ENCODE peak calls at places on chromosomes 11 and 22, in six cellular contexts. R, T, N, A, Y and C are unnamed samples.

GRCh38 chr11:18065572-18065971 is 19.5 kb upstream of the TPH1 start:
- DNase-seq in N (no peak), R (no peak), A (no peak), T (no peak), Y (peak; percentile 18), C (no peak)

GRCh38 chr22:48362736-48363404 is 1464.8 kb downstream of the BRD1 start:
- DNase-seq in T (no peak), N (no peak), Y (no peak), R (no peak), A (no peak), C (peak; percentile 67)

GRCh38 chr22:45537734-45538181 is 35.1 kb downstream of the FBLN1 start:
- DNase-seq in N (no peak), R (peak; percentile 78), A (no peak), Y (peak; percentile 94), T (peak; percentile 27), C (peak; percentile 97)

GRCh38 chr22:29290061-29290460 is 16.4 kb upstream of the GAS2L1 start:
- DNase-seq in T (no peak), A (no peak), N (no peak), Y (no peak), R (no peak), C (no peak)

GRCh38 chr11:79076526-79077115 is 364.2 kb downstream of the TENM4 start:
- DNase-seq in R (no peak), T (peak; percentile 37), A (no peak), Y (no peak), N (no peak), C (no peak)

GRCh38 chr11:67449116-67449844 is 3.2 kb downstream of the GPR152 start:
- DNase-seq in A (no peak), T (no peak), N (no peak), Y (no peak), R (no peak), C (no peak)

GRCh38 chr11:117058761-117059233 is 39.4 kb downstream of the SIK3 start:
- DNase-seq in N (peak; percentile 91), A (no peak), Y (no peak), R (peak; percentile 41), T (no peak), C (no peak)

GRCh38 chr22:29269731-29270474 is 1.8 kb downstream of the EWSR1 start:
- DNase-seq in R (no peak), Y (no peak), T (no peak), N (no peak), A (no peak), C (peak; percentile 40)

GRCh38 chr22:27798526-27799333 is 2.8 kb downstream of the MN1 start:
- DNase-seq in R (no peak), A (no peak), N (no peak), Y (no peak), T (no peak), C (no peak)

GRCh38 chr11:12235549-12235944 is 125.2 kb downstream of the MICAL2 start:
- DNase-seq in R (no peak), Y (no peak), T (peak; percentile 46), A (no peak), N (no peak), C (no peak)

GRCh38 chr11:129620705-129621104 is 194.9 kb upstream of the TMEM45B start:
- DNase-seq in Y (peak; percentile 57), R (no peak), N (no peak), T (no peak), A (no peak), C (no peak)

GRCh38 chr22:20128902-20129746 is 2.5 kb upstream of the ZDHHC8 start:
- DNase-seq in R (peak; percentile 33), N (no peak), Y (no peak), A (peak; percentile 58), T (peak; percentile 57), C (no peak)
- TF ChIP-seq CTCF in R (peak; percentile 73), N (peak; percentile 54), Y (peak; percentile 14), A (peak; percentile 56), T (peak; percentile 25), C (peak; percentile 36)

GRCh38 chr11:59615637-59616395 is at the start of gene OSBP:
- DNase-seq in T (peak; percentile 100), R (peak; percentile 100), Y (peak; percentile 100), N (peak; percentile 100), A (peak; percentile 100), C (peak; percentile 99)

GRCh38 chr11:59614277-59615131 is 1.1 kb downstream of the OSBP start:
- DNase-seq in Y (peak; percentile 4), N (no peak), T (peak; percentile 19), A (peak; percentile 31), R (no peak), C (no peak)

GRCh38 chr11:59616396-59616982 is 915 bp upstream of the OSBP start:
- DNase-seq in Y (no peak), A (no peak), T (no peak), R (no peak), N (no peak), C (peak; percentile 70)

GRCh38 chr11:59617876-59618275 is 2.3 kb upstream of the OSBP start:
- DNase-seq in R (no peak), N (no peak), Y (no peak), A (no peak), T (no peak), C (no peak)

GRCh38 chr11:59615132-59615636 is 390 bp downstream of the OSBP start:
- DNase-seq in Y (peak; percentile 61), A (peak; percentile 51), R (no peak), N (no peak), T (peak; percentile 69), C (no peak)
- TF ChIP-seq CTCF in Y (no peak), A (no peak), R (no peak), N (no peak), T (no peak), C (no peak)

GRCh38 chr22:36184433-36185035 is 17.1 kb downstream of the APOL4 start:
- DNase-seq in A (no peak), N (no peak), Y (no peak), T (no peak), R (no peak), C (no peak)

GRCh38 chr22:36182056-36182455 is 19.6 kb downstream of the APOL4 start:
- DNase-seq in N (no peak), Y (no peak), R (no peak), A (no peak), T (no peak), C (no peak)

GRCh38 chr22:36182871-36183270 is 18.7 kb downstream of the APOL4 start:
- DNase-seq in N (no peak), T (no peak), Y (no peak), R (no peak), A (no peak), C (no peak)

GRCh38 chr22:36183446-36183845 is 18.2 kb downstream of the APOL4 start:
- DNase-seq in T (no peak), R (no peak), Y (no peak), A (no peak), N (no peak), C (no peak)

DNA sequence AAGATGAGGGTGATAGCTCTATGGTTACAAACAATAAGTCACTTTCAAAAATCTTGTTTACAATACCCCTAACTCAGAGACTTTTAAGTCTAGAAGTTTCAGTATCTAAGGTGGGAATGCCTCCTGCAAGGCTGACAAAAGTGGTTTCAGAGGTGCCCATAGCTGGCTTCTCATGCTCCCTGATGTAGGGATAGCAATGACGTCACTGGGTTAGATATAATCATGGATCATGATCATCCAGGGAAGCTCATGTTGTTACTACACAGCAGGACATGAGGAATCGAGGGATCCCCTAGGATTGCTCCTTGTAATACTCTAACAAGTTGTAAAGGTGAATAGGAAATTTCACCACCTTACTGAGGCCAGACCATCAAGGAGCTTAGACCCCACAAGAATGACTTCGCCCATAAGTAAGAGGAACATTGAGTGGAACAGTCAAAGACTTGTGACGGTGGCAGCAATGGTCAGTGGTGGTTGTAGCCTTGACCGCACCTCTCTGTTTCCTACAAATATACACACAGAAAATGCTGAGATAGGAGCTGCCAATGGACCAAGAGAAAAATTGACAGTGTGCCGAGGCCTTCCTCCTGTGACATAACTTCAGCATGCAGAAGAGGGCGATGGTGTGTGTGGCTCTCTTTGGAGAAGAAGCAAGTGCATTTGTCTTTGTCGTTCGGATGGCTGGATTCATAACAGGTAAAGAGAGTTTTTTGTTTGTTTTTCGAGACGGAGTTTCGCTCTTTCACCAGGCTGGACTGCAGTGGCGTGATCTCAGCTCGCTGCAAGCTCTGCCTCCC is 15.6 kb downstream of the APOL4 start:
- DNase-seq in A (no peak), R (no peak), Y (no peak), T (no peak), N (no peak), C (no peak)
- TF ChIP-seq CTCF in A (no peak), R (no peak), Y (no peak), T (no peak), N (no peak), C (no peak)

GRCh38 chr11:36540998-36541397 is 26.8 kb upstream of the RAG1 start:
- DNase-seq in R (peak; percentile 55), T (peak; percentile 82), A (peak; percentile 74), Y (no peak), N (peak; percentile 37), C (no peak)
- TF ChIP-seq CTCF in R (peak; percentile 67), T (peak; percentile 13), A (peak; percentile 67), Y (no peak), N (peak; percentile 32), C (peak; percentile 44)

GRCh38 chr11:130905512-130905911 is 10.8 kb downstream of the SNX19 start:
- DNase-seq in A (no peak), Y (no peak), N (no peak), R (no peak), T (no peak), C (no peak)

GRCh38 chr11:130906616-130907015 is 9.7 kb downstream of the SNX19 start:
- DNase-seq in R (no peak), A (no peak), T (no peak), N (no peak), Y (no peak), C (no peak)

GRCh38 chr11:130902380-130902779 is 13.9 kb downstream of the SNX19 start:
- DNase-seq in R (no peak), A (no peak), N (no peak), T (no peak), Y (no peak), C (no peak)

GRCh38 chr11:130907229-130907628 is 9.1 kb downstream of the SNX19 start:
- DNase-seq in T (no peak), R (no peak), Y (no peak), A (no peak), N (no peak), C (no peak)

GRCh38 chr11:130904380-130904779 is 11.9 kb downstream of the SNX19 start:
- DNase-seq in Y (peak; percentile 34), A (no peak), R (no peak), N (no peak), T (no peak), C (no peak)
- TF ChIP-seq CTCF in Y (peak; percentile 40), A (peak; percentile 24), R (peak; percentile 62), N (peak; percentile 20), T (no peak), C (peak; percentile 49)